ENCODE peak calls at places on chromosomes 1 and 21, in ten cellular contexts. One of them, this sample, is unnamed. For H3K4me1, the result is how much of the 10 kb centered on the place peaks cover.

GRCh38 chr1:7554343-7555270 is 216.5 kb upstream of the VAMP3 start:
- DNase-seq in esophagus muscularis mucosa: no peak
- DNase-seq in fibroblast of lung: peak
- DNase-seq in IMR-90: no peak
- DNase-seq in CD8-positive, alpha-beta T cell: no peak
- DNase-seq in astrocyte: peak
- DNase-seq in PC-3: no peak
- DNase-seq in lower lobe of right lung: no peak
- DNase-seq in GM23338: no peak
- DNase-seq in heart left ventricle: peak
- DNase-seq in this sample: peak

GRCh38 chr1:240672132-240672811 is 60.3 kb upstream of the GREM2 start:
- DNase-seq in PC-3: no peak
- DNase-seq in GM23338: no peak
- DNase-seq in CD8-positive, alpha-beta T cell: no peak
- DNase-seq in heart left ventricle: no peak
- DNase-seq in astrocyte: no peak
- DNase-seq in IMR-90: peak
- DNase-seq in lower lobe of right lung: no peak
- DNase-seq in fibroblast of lung: no peak
- DNase-seq in esophagus muscularis mucosa: peak
- DNase-seq in this sample: no peak

GRCh38 chr1:175099916-175100315 is 32.3 kb downstream of the TNN start:
- DNase-seq in lower lobe of right lung: no peak
- DNase-seq in GM23338: no peak
- DNase-seq in PC-3: no peak
- DNase-seq in astrocyte: no peak
- DNase-seq in esophagus muscularis mucosa: no peak
- DNase-seq in CD8-positive, alpha-beta T cell: no peak
- DNase-seq in fibroblast of lung: no peak
- DNase-seq in heart left ventricle: no peak
- DNase-seq in IMR-90: no peak
- DNase-seq in this sample: no peak

GRCh38 chr1:52769346-52770033 is 43.2 kb downstream of the ZYG11B start:
- DNase-seq in lower lobe of right lung: no peak
- DNase-seq in PC-3: no peak
- DNase-seq in IMR-90: no peak
- DNase-seq in heart left ventricle: no peak
- DNase-seq in esophagus muscularis mucosa: no peak
- DNase-seq in CD8-positive, alpha-beta T cell: no peak
- DNase-seq in fibroblast of lung: no peak
- DNase-seq in GM23338: no peak
- DNase-seq in astrocyte: no peak
- DNase-seq in this sample: no peak

GRCh38 chr1:228825840-228826484 is 90.7 kb downstream of the RHOU start:
- DNase-seq in heart left ventricle: no peak
- DNase-seq in CD8-positive, alpha-beta T cell: no peak
- DNase-seq in PC-3: no peak
- DNase-seq in GM23338: no peak
- DNase-seq in astrocyte: no peak
- DNase-seq in fibroblast of lung: no peak
- DNase-seq in IMR-90: no peak
- DNase-seq in esophagus muscularis mucosa: no peak
- DNase-seq in lower lobe of right lung: no peak
- DNase-seq in this sample: no peak

GRCh38 chr1:207890136-207890738 is 20.7 kb downstream of the CD34 start:
- DNase-seq in esophagus muscularis mucosa: no peak
- DNase-seq in IMR-90: peak
- DNase-seq in fibroblast of lung: peak
- DNase-seq in heart left ventricle: peak
- DNase-seq in lower lobe of right lung: no peak
- DNase-seq in GM23338: no peak
- DNase-seq in PC-3: peak
- DNase-seq in CD8-positive, alpha-beta T cell: no peak
- DNase-seq in astrocyte: peak
- DNase-seq in this sample: no peak

GRCh38 chr1:218472885-218473284 is 127.7 kb downstream of the TGFB2 start:
- DNase-seq in GM23338: no peak
- DNase-seq in CD8-positive, alpha-beta T cell: no peak
- DNase-seq in IMR-90: no peak
- DNase-seq in heart left ventricle: no peak
- DNase-seq in lower lobe of right lung: no peak
- DNase-seq in esophagus muscularis mucosa: no peak
- DNase-seq in PC-3: no peak
- DNase-seq in fibroblast of lung: no peak
- DNase-seq in astrocyte: no peak
- DNase-seq in this sample: no peak

GRCh38 chr1:84433253-84434080 is 35.2 kb downstream of the DNASE2B start:
- DNase-seq in astrocyte: peak
- DNase-seq in CD8-positive, alpha-beta T cell: peak
- DNase-seq in IMR-90: peak
- DNase-seq in esophagus muscularis mucosa: no peak
- DNase-seq in fibroblast of lung: peak
- DNase-seq in heart left ventricle: no peak
- DNase-seq in PC-3: peak
- DNase-seq in GM23338: peak
- DNase-seq in lower lobe of right lung: peak
- DNase-seq in this sample: no peak

GRCh38 chr1:23291706-23292105 is 52.4 kb downstream of the HNRNPR start:
- DNase-seq in esophagus muscularis mucosa: no peak
- DNase-seq in IMR-90: no peak
- DNase-seq in heart left ventricle: no peak
- DNase-seq in GM23338: no peak
- DNase-seq in astrocyte: no peak
- DNase-seq in lower lobe of right lung: no peak
- DNase-seq in PC-3: no peak
- DNase-seq in CD8-positive, alpha-beta T cell: no peak
- DNase-seq in fibroblast of lung: no peak
- DNase-seq in this sample: no peak

GRCh38 chr1:94754570-94754969 is 65.6 kb upstream of the SLC44A3 start:
- DNase-seq in GM23338: no peak
- DNase-seq in lower lobe of right lung: no peak
- DNase-seq in astrocyte: no peak
- DNase-seq in PC-3: no peak
- DNase-seq in heart left ventricle: no peak
- DNase-seq in CD8-positive, alpha-beta T cell: no peak
- DNase-seq in esophagus muscularis mucosa: peak
- DNase-seq in IMR-90: peak
- DNase-seq in fibroblast of lung: peak
- DNase-seq in this sample: no peak

GRCh38 chr1:67752306-67752705 is 67.3 kb downstream of the GADD45A start:
- DNase-seq in GM23338: peak
- DNase-seq in PC-3: no peak
- DNase-seq in heart left ventricle: no peak
- DNase-seq in astrocyte: peak
- DNase-seq in fibroblast of lung: peak
- DNase-seq in CD8-positive, alpha-beta T cell: no peak
- DNase-seq in lower lobe of right lung: no peak
- DNase-seq in esophagus muscularis mucosa: no peak
- DNase-seq in IMR-90: no peak
- DNase-seq in this sample: no peak

DNA sequence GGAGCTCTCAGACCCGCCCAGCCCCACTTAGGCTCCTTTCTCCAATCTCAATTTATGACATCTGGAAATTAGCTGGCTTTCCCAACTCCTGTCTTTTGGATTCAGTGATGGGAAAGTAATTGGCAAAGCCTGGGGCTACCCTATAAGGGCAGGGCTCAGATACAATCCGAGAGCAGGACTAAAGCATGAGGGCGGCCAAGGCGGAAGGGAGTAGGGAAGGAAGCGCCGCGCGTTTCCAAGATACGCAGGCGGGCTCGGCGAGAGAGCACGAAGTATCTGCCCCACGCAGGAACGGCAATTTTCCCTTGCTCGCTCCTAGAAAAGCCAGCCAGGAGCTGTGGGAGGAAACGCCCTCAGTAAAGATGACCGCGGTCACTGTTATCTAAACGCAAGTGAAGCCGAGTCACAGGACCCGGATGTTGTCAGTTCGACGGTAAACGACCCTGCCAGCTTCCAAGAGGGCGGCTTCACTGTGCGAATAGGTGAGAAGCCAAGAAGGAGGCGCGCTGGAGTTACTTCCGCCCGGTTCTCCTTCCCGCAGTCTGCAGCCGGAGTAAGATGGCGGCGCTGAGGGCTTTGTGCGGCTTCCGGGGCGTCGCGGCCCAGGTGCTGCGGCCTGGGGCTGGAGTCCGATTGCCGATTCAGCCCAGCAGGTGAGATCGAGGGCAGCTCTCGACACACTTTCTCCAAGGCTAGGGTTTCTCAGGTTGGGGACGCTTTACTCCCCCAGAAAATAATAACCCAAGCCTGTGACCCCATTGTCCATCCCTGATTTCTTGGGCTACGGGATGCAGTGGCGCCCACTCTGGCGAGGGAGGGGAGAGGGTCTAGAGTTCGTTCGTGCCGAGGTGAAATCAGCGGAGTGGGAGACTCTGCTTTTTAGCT is at the start of gene NDUFS2:
- DNase-seq in CD8-positive, alpha-beta T cell: peak
- DNase-seq in lower lobe of right lung: peak
- DNase-seq in esophagus muscularis mucosa: peak
- DNase-seq in fibroblast of lung: peak
- DNase-seq in IMR-90: peak
- DNase-seq in heart left ventricle: peak
- DNase-seq in PC-3: peak
- DNase-seq in astrocyte: peak
- DNase-seq in GM23338: peak
- DNase-seq in this sample: peak
- TF ChIP-seq CTCF in CD8-positive, alpha-beta T cell: no peak
- TF ChIP-seq CTCF in lower lobe of right lung: no peak
- TF ChIP-seq CTCF in esophagus muscularis mucosa: peak
- TF ChIP-seq CTCF in fibroblast of lung: peak
- TF ChIP-seq CTCF in IMR-90: no peak
- TF ChIP-seq CTCF in heart left ventricle: no peak
- TF ChIP-seq CTCF in PC-3: peak
- TF ChIP-seq CTCF in astrocyte: peak
- TF ChIP-seq CTCF in GM23338: peak
- TF ChIP-seq CTCF in this sample: no peak

GRCh38 chr1:153526132-153526543 is 9.7 kb downstream of the S100A6 start:
- DNase-seq in CD8-positive, alpha-beta T cell: no peak
- DNase-seq in IMR-90: no peak
- DNase-seq in esophagus muscularis mucosa: no peak
- DNase-seq in PC-3: no peak
- DNase-seq in fibroblast of lung: no peak
- DNase-seq in heart left ventricle: no peak
- DNase-seq in astrocyte: no peak
- DNase-seq in lower lobe of right lung: no peak
- DNase-seq in GM23338: no peak
- DNase-seq in this sample: peak
- H3K4me3 ChIP-seq in CD8-positive, alpha-beta T cell: no peak
- H3K4me3 ChIP-seq in IMR-90: no peak
- H3K4me3 ChIP-seq in esophagus muscularis mucosa: no peak
- H3K4me3 ChIP-seq in PC-3: no peak
- H3K4me3 ChIP-seq in fibroblast of lung: no peak
- H3K4me3 ChIP-seq in heart left ventricle: no peak
- H3K4me3 ChIP-seq in astrocyte: no peak
- H3K4me3 ChIP-seq in lower lobe of right lung: no peak
- H3K4me3 ChIP-seq in GM23338: no peak
- H3K4me3 ChIP-seq in this sample: no peak

GRCh38 chr1:21339402-21340229 is 49.4 kb upstream of the ECE1 start:
- DNase-seq in PC-3: no peak
- DNase-seq in heart left ventricle: no peak
- DNase-seq in astrocyte: no peak
- DNase-seq in CD8-positive, alpha-beta T cell: no peak
- DNase-seq in fibroblast of lung: no peak
- DNase-seq in esophagus muscularis mucosa: no peak
- DNase-seq in GM23338: no peak
- DNase-seq in lower lobe of right lung: no peak
- DNase-seq in IMR-90: no peak
- DNase-seq in this sample: no peak
- H3K4me1 ChIP-seq in PC-3: half or more
- H3K4me1 ChIP-seq in heart left ventricle: half or more
- H3K4me1 ChIP-seq in astrocyte: half or more
- H3K4me1 ChIP-seq in CD8-positive, alpha-beta T cell: half or more
- H3K4me1 ChIP-seq in fibroblast of lung: half or more
- H3K4me1 ChIP-seq in esophagus muscularis mucosa: half or more
- H3K4me1 ChIP-seq in GM23338: under half
- H3K4me1 ChIP-seq in lower lobe of right lung: half or more
- H3K4me1 ChIP-seq in IMR-90: half or more
- H3K4me1 ChIP-seq in this sample: half or more

GRCh38 chr21:44051462-44051941 is 39.4 kb downstream of the TRAPPC10 start:
- DNase-seq in PC-3: no peak
- DNase-seq in CD8-positive, alpha-beta T cell: no peak
- DNase-seq in fibroblast of lung: peak
- DNase-seq in astrocyte: peak
- DNase-seq in GM23338: no peak
- DNase-seq in heart left ventricle: peak
- DNase-seq in esophagus muscularis mucosa: no peak
- DNase-seq in lower lobe of right lung: no peak
- DNase-seq in IMR-90: peak
- DNase-seq in this sample: no peak

GRCh38 chr21:44050276-44050675 is 38.2 kb downstream of the TRAPPC10 start:
- DNase-seq in GM23338: no peak
- DNase-seq in IMR-90: no peak
- DNase-seq in lower lobe of right lung: peak
- DNase-seq in esophagus muscularis mucosa: no peak
- DNase-seq in heart left ventricle: no peak
- DNase-seq in PC-3: no peak
- DNase-seq in CD8-positive, alpha-beta T cell: no peak
- DNase-seq in astrocyte: no peak
- DNase-seq in fibroblast of lung: no peak
- DNase-seq in this sample: no peak

GRCh38 chr21:44053567-44053966 is 41.5 kb downstream of the TRAPPC10 start:
- DNase-seq in astrocyte: no peak
- DNase-seq in PC-3: no peak
- DNase-seq in GM23338: no peak
- DNase-seq in lower lobe of right lung: no peak
- DNase-seq in esophagus muscularis mucosa: no peak
- DNase-seq in fibroblast of lung: no peak
- DNase-seq in IMR-90: no peak
- DNase-seq in heart left ventricle: no peak
- DNase-seq in CD8-positive, alpha-beta T cell: no peak
- DNase-seq in this sample: no peak

GRCh38 chr21:44052830-44053226 is 40.7 kb downstream of the TRAPPC10 start:
- DNase-seq in lower lobe of right lung: no peak
- DNase-seq in esophagus muscularis mucosa: no peak
- DNase-seq in CD8-positive, alpha-beta T cell: no peak
- DNase-seq in GM23338: no peak
- DNase-seq in astrocyte: no peak
- DNase-seq in PC-3: no peak
- DNase-seq in fibroblast of lung: no peak
- DNase-seq in IMR-90: no peak
- DNase-seq in heart left ventricle: no peak
- DNase-seq in this sample: no peak

DNA sequence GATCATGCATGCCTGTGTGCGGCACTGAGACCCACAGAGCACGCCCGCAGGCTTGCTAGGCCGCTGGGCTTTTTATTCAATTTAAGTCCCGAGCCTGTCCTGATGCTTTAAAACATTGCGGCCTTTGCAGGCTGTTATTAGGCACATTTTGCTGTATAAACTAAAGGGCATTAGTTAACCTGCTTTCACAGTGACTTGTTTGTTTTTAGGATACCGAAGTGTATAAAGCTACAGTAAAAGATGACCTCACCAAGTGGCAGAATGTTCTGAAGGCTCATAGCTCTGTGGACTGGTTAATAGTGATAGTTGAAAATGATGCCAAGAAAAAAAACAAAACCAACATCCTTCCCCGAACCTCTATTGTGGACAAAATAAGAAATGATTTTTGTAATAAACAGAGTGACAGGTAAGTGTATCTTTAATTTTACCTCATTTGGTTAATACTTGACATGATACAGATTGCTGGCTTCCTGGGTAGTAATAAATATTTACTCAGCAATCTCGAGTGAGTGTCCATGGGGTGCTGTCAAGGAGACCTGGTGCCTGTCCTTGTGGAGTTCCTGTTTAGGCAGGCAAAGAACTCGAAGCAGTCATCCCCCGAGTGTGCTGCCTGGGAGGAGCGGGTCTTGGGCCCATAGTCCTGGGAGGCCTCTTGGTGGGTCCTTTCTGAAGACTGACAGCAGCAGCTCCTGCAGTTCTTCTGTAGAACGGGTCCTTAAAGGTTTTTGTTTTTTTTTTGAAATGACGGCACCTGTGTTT is 40.1 kb downstream of the TRAPPC10 start:
- DNase-seq in lower lobe of right lung: no peak
- DNase-seq in heart left ventricle: no peak
- DNase-seq in PC-3: no peak
- DNase-seq in astrocyte: no peak
- DNase-seq in CD8-positive, alpha-beta T cell: no peak
- DNase-seq in IMR-90: peak
- DNase-seq in fibroblast of lung: no peak
- DNase-seq in esophagus muscularis mucosa: no peak
- DNase-seq in GM23338: no peak
- DNase-seq in this sample: no peak
- TF ChIP-seq CTCF in lower lobe of right lung: no peak
- TF ChIP-seq CTCF in heart left ventricle: no peak
- TF ChIP-seq CTCF in PC-3: no peak
- TF ChIP-seq CTCF in astrocyte: no peak
- TF ChIP-seq CTCF in CD8-positive, alpha-beta T cell: no peak
- TF ChIP-seq CTCF in IMR-90: no peak
- TF ChIP-seq CTCF in fibroblast of lung: no peak
- TF ChIP-seq CTCF in esophagus muscularis mucosa: no peak
- TF ChIP-seq CTCF in GM23338: no peak
- TF ChIP-seq CTCF in this sample: no peak

This sample was measured in upper lobe of right lung.